ENCODE peak calls at places on chromosomes 12 and 14, in five cellular contexts. F is IMR-90, T is adrenal gland, W is cardiac muscle cell, A is fibroblast of pulmonary artery. C is an unnamed sample.

GRCh38 chr12:128682542-128683315 is 141.0 kb downstream of the SLC15A4 start:
- DNase-seq in F (no peak), T (no peak), W (no peak), A (no peak), C (no peak)

GRCh38 chr12:109098671-109099070 is 1.3 kb downstream of the UNG start:
- DNase-seq in F (no peak), T (no peak), W (peak), A (peak), C (no peak)

GRCh38 chr14:65877187-65877586 is 464.7 kb downstream of the FUT8 start:
- DNase-seq in F (no peak), T (no peak), W (no peak), A (no peak), C (no peak)

GRCh38 chr12:109777544-109777943 is 55.7 kb downstream of the TRPV4 start:
- DNase-seq in F (peak), T (peak), W (peak), A (peak), C (peak)

GRCh38 chr14:37819155-37820015 is 224.0 kb downstream of the TTC6 start:
- DNase-seq in F (peak), T (no peak), W (peak), A (peak), C (peak)

GRCh38 chr12:15956413-15957185 is 45.5 kb downstream of the DERA start:
- DNase-seq in F (no peak), T (no peak), W (no peak), A (no peak), C (no peak)

GRCh38 chr12:117032593-117033381 is 66.4 kb downstream of the TESC start:
- DNase-seq in F (peak), T (no peak), W (no peak), A (no peak), C (no peak)

GRCh38 chr14:51328089-51328941 is 88.3 kb downstream of the TMX1 start:
- DNase-seq in F (peak), T (peak), W (no peak), A (peak), C (peak)

GRCh38 chr12:130680451-130680990 is 35.6 kb downstream of the RIMBP2 start:
- DNase-seq in F (no peak), T (no peak), W (no peak), A (no peak), C (no peak)

GRCh38 chr12:3361156-3361555 is 129.8 kb upstream of the PRMT8 start:
- DNase-seq in F (no peak), T (no peak), W (no peak), A (no peak), C (no peak)

GRCh38 chr14:82755476-82755875 is 1221.8 kb upstream of the SEL1L start:
- DNase-seq in F (no peak), T (no peak), W (no peak), A (no peak), C (no peak)

GRCh38 chr14:70658899-70659298 is 17.2 kb downstream of the TTC9 start:
- DNase-seq in F (no peak), T (no peak), W (no peak), A (no peak), C (no peak)

DNA sequence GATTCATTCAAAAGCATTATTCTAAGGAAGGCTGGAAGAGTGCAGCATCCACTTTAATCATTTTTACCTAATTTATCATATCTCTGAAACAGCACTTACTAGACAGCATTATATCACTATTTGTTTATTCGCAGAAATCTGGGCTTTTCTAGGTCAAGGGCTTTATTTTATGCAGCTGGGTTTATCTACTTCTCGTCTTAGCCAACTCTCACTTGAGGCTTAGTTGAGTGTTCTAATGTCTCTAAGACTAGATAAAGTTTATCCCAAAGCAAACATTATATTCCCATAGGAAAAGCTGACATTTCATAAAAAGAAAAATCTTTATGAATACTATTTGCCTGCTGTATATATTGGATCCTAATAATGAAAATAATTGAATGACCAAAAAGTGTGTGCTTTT is 720.8 kb upstream of the FLRT2 start:
- DNase-seq in F (no peak), T (no peak), W (no peak), A (no peak), C (no peak)
- TF ChIP-seq CTCF in F (no peak), T (no peak), W (no peak), A (no peak), C (no peak)

GRCh38 chr12:43551271-43551970 is 582 bp downstream of the ADAMTS20 start:
- DNase-seq in F (no peak), T (no peak), W (peak), A (no peak), C (no peak)
- H3K4me3 ChIP-seq in F (no peak), T (no peak), W (peak), A (no peak), C (no peak)

DNA sequence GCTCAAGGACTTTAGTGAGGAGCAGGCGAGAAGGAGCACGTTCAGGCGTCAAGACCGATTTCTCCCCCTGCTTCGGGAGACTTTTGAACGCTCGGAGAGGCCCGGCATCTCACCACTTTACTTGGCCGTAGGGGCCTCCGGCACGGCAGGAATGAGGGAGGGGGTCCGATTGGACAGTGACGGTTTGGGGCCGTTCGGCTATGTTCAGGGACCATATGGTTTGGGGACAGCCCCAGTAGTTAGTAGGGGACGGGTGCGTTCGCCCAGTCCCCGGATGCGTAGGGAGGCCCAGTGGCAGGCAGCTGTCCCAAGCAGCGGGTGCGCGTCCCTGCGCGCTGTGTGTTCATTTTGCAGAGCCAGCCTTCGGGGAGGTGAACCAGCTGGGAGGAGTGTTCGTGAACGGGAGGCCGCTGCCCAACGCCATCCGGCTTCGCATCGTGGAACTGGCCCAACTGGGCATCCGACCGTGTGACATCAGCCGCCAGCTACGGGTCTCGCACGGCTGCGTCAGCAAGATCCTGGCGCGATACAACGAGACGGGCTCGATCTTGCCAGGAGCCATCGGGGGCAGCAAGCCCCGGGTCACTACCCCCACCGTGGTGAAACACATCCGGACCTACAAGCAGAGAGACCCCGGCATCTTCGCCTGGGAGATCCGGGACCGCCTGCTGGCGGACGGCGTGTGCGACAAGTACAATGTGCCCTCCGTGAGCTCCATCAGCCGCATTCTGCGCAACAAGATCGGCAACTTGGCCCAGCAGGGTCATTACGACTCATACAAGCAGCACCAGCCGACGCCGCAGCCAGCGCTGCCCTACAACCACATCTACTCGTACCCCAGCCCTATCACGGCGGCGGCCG is 1.1 kb downstream of the PAX9 start:
- DNase-seq in F (no peak), T (no peak), W (no peak), A (no peak), C (no peak)
- TF ChIP-seq CTCF in F (no peak), T (no peak), W (no peak), A (no peak), C (no peak)

DNA sequence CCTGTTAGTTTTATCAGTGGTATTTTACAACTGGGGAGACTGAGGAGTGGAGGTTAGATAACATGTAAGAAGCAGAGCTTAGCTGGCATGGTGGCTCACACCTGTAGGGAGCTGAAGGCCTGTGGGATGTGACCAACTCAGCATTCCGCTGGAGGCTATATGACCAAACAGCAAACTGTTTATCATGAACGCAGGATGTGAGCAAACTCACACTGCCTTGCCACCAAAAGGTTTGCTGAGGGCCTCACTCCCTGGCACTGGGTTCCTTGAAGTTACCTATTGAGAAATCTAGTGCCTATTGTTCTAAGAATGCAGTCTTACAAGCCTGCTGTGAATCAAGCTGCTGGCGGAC is 23.4 kb downstream of the JKAMP start:
- DNase-seq in F (no peak), T (no peak), W (no peak), A (no peak), C (no peak)
- H3K4me3 ChIP-seq in F (no peak), T (no peak), W (no peak), A (no peak), C (no peak)

DNA sequence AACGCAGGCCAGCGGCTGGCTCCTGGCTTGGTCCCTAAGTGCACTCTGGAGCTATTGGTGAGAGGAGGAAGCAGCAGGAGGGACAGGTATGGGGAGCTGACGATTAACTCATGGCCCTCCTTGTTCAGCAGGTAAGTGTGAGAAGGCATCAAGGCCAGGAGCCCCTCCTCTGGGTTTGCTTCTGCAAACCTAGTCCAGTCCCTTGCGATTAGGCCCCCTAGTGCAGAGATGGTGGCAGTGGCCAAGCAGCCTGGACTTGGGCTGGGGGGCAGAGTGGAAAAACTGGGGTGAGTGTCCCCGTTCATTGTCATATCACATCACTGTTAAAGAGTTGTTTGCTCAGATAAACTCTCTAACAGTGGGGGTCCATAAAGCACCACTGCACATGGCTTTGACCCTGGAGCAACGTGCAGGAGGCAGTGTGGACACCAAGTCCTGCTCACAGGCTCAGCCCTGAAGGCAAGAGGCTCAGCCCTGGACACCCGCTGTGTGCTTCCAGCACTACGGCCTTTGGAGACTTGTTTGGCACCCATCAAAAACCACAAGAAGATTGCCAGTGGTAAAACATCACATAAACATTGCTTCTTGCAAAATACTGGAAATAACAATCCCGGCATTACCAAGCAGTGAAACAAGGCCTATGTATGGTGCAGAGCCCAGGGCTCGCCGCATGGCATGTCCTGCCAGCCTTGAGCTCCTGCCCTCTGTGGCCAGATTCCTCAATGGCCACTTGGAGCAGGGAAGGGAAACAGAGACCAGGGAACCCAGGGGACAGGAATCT is 184.3 kb upstream of the RTL1 start:
- DNase-seq in F (no peak), T (no peak), W (no peak), A (no peak), C (no peak)
- TF ChIP-seq CTCF in F (no peak), T (no peak), W (no peak), A (no peak), C (no peak)

GRCh38 chr14:60722163-60722835 is 1.9 kb downstream of the SIX4 start:
- DNase-seq in F (peak), T (peak), W (peak), A (peak), C (peak)

GRCh38 chr14:60721331-60722162 is 2.6 kb downstream of the SIX4 start:
- DNase-seq in F (peak), T (peak), W (peak), A (peak), C (peak)

GRCh38 chr14:60723218-60724079 is 702 bp downstream of the SIX4 start:
- DNase-seq in F (peak), T (peak), W (peak), A (peak), C (peak)

GRCh38 chr14:60724080-60724618 is at the start of gene SIX4:
- DNase-seq in F (peak), T (peak), W (peak), A (peak), C (peak)

GRCh38 chr14:60722836-60723217 is 1.3 kb downstream of the SIX4 start:
- DNase-seq in F (peak), T (peak), W (peak), A (no peak), C (no peak)
- H3K4me3 ChIP-seq in F (peak), T (peak), W (peak), A (peak), C (peak)

DNA sequence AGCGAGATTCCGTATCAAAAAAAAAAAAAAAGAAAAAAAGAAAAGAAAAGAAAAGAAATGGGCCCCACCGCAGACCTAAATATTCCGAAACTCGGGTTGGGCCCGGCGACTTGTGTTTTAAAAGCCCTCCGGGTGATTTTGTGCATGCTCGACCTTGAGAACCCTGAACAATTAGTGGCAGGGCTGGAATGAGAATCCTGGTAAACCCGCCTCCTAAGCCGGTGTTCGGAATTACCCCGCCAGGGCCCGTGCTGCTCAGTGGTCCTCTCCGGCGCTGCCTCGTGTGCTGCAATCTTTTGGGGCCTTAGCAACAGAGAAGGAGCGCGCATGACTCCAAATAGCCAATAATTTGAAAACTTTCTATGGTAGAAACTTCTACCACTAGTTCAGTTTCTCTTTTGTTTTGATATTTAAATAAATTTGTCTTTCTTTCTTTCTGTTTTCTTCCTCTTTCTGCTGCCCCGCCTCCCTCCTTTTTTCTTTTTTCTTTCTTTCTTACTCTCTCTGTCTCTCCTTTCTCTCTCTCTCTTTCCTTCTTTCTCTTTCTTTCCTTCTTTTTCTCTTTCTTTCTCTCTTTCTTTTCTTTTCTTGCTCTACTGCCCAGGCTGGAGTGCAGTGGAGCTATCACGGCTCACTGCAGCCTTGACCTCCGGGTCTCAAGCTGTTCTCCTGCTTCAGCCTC is 1.5 kb upstream of the GALNT6 start:
- DNase-seq in F (no peak), T (peak), W (no peak), A (no peak), C (no peak)
- TF ChIP-seq CTCF in F (no peak), T (no peak), W (no peak), A (no peak), C (no peak)

GRCh38 chr12:40969796-40970195 is 218.3 kb upstream of the PDZRN4 start:
- DNase-seq in F (no peak), T (no peak), W (no peak), A (no peak), C (no peak)
- H3K4me3 ChIP-seq in F (no peak), T (no peak), W (no peak), A (no peak), C (no peak)

C was measured in fibroblast of villous mesenchyme.